ENCODE peak calls at places on chromosomes 16 and 17, in four cellular contexts. P is dorsolateral prefrontal cortex, M is GM12891, X is left cardiac atrium. D is an unnamed sample.

GRCh38 chr16:49492090-49492801 is 118.6 kb downstream of the C16orf78 start:
- DNase-seq in M (peak), X (peak), P (peak), D (peak)

GRCh38 chr16:65123846-65124513 is 2.1 kb upstream of the CDH11 start:
- DNase-seq in M (no peak), X (no peak), P (no peak), D (no peak)

GRCh38 chr16:35506898-35507194 is 2047.4 kb downstream of the TP53TG3F start:
- DNase-seq in M (no peak), X (no peak), P (no peak), D (no peak)

GRCh38 chr17:40953876-40954275 is 12.9 kb downstream of the KRT39 start:
- DNase-seq in X (no peak), M (no peak), P (no peak), D (no peak)

GRCh38 chr16:27168790-27169189 is 34.5 kb upstream of the KDM8 start:
- DNase-seq in X (no peak), P (no peak), M (no peak), D (no peak)

GRCh38 chr17:50877838-50878237 is 11.7 kb upstream of the TOB1 start:
- DNase-seq in X (no peak), M (no peak), P (no peak), D (no peak)

GRCh38 chr17:42680331-42680808 is 1.3 kb downstream of the CCR10 start:
- DNase-seq in X (no peak), M (no peak), P (no peak), D (peak)

GRCh38 chr16:11080327-11080967 is 136.1 kb downstream of the CLEC16A start:
- DNase-seq in P (no peak), M (no peak), X (no peak), D (no peak)

GRCh38 chr16:68360547-68360946 is 49.7 kb downstream of the PRMT7 start:
- DNase-seq in M (no peak), P (no peak), X (no peak), D (no peak)

D was measured in GM13976.